ENCODE peak calls at places on chromosome 21, in five cellular contexts. C, M, H, Q and U are unnamed samples.

GRCh38 chr21:44315691-44316208 is 15.9 kb downstream of the PFKL start:
- DNase-seq in H (no peak), C (no peak), Q (no peak), M (no peak), U (no peak)

GRCh38 chr21:35478096-35479080 is 429.3 kb upstream of the RUNX1 start:
- DNase-seq in H (no peak), Q (no peak), C (no peak), M (no peak), U (no peak)

GRCh38 chr21:39153373-39153772 is 29.9 kb downstream of the PSMG1 start:
- DNase-seq in H (peak), M (no peak), C (no peak), Q (no peak), U (no peak)

GRCh38 chr21:32306021-32306780 is 7.5 kb downstream of the MRAP start:
- DNase-seq in M (no peak), C (peak), H (peak), Q (no peak), U (peak)

GRCh38 chr21:15257646-15258045 is 192.8 kb upstream of the NRIP1 start:
- DNase-seq in H (no peak), M (no peak), Q (no peak), C (no peak), U (no peak)

GRCh38 chr21:31180256-31181088 is 142.2 kb upstream of the KRTAP19-8 start:
- DNase-seq in H (no peak), C (no peak), M (peak), Q (peak), U (no peak)

GRCh38 chr21:39669976-39670671 is 57.4 kb downstream of the B3GALT5 start:
- DNase-seq in M (no peak), Q (no peak), C (no peak), H (no peak), U (no peak)

GRCh38 chr21:23217597-23217996 is 2219.4 kb downstream of the NCAM2 start:
- DNase-seq in H (no peak), M (no peak), C (no peak), Q (no peak), U (no peak)

GRCh38 chr21:25360593-25360992 is 246.7 kb downstream of the MRPL39 start:
- DNase-seq in M (no peak), Q (no peak), H (no peak), C (no peak), U (no peak)

GRCh38 chr21:38752051-38752505 is 53.7 kb upstream of the ETS2 start:
- DNase-seq in M (no peak), H (no peak), C (no peak), Q (no peak), U (no peak)

GRCh38 chr21:37711294-37711844 is 204.9 kb downstream of the KCNJ6 start:
- DNase-seq in Q (no peak), C (no peak), H (no peak), M (no peak), U (no peak)

GRCh38 chr21:44616591-44616926 is 4.7 kb downstream of the KRTAP10-8 start:
- DNase-seq in C (no peak), H (no peak), Q (no peak), M (no peak), U (no peak)

GRCh38 chr21:16419188-16419874 is 689.5 kb downstream of the USP25 start:
- DNase-seq in Q (peak), C (peak), M (no peak), H (no peak), U (peak)

GRCh38 chr21:28489197-28489596 is 503.5 kb downstream of the LTN1 start:
- DNase-seq in Q (no peak), H (no peak), M (no peak), C (no peak), U (no peak)

GRCh38 chr21:42614811-42615342 is 38.5 kb upstream of the PDE9A start:
- DNase-seq in H (no peak), M (peak), C (peak), Q (peak), U (no peak)

GRCh38 chr21:32099812-32100416 is 178.9 kb downstream of the MIS18A start:
- DNase-seq in M (no peak), H (no peak), C (no peak), Q (no peak), U (no peak)

GRCh38 chr21:45550552-45551210 is 8.4 kb upstream of the SLC19A1 start:
- DNase-seq in M (no peak), H (no peak), C (no peak), Q (no peak), U (no peak)

GRCh38 chr21:33481314-33481943 is 1.7 kb upstream of the TMEM50B start:
- DNase-seq in M (no peak), Q (no peak), C (no peak), H (no peak), U (no peak)

GRCh38 chr21:28587748-28588147 is 404.9 kb downstream of the LTN1 start:
- DNase-seq in Q (no peak), H (no peak), M (no peak), C (no peak), U (no peak)

GRCh38 chr21:16422702-16423101 is 692.9 kb downstream of the USP25 start:
- DNase-seq in Q (no peak), M (no peak), H (no peak), C (no peak), U (no peak)

GRCh38 chr21:28397040-28397439 is 595.6 kb downstream of the LTN1 start:
- DNase-seq in C (no peak), M (no peak), Q (no peak), H (no peak), U (no peak)

GRCh38 chr21:27693376-27693775 is 726.5 kb upstream of the ADAMTS5 start:
- DNase-seq in M (no peak), H (no peak), C (no peak), Q (no peak), U (no peak)

GRCh38 chr21:39720126-39720778 is 24.7 kb upstream of the IGSF5 start:
- DNase-seq in C (no peak), M (no peak), Q (no peak), H (no peak), U (no peak)

GRCh38 chr21:46038871-46039397 is 57.4 kb downstream of the COL6A1 start:
- DNase-seq in M (peak), Q (no peak), H (no peak), C (no peak), U (peak)

GRCh38 chr21:35226960-35227741 is 178.0 kb upstream of the RUNX1 start:
- DNase-seq in Q (no peak), M (no peak), C (no peak), H (no peak), U (no peak)

GRCh38 chr21:34946385-34947121 is 102.5 kb downstream of the RUNX1 start:
- DNase-seq in M (no peak), Q (no peak), C (no peak), H (no peak), U (no peak)